ENCODE peak calls at places on chromosome 16, in five cellular contexts. Q is body of pancreas, M is IMR-90, J is esophagus squamous epithelium, Z is heart right ventricle. K is an unnamed sample. For H3K36me3, the result is how much of the 10 kb centered on the place peaks cover.

GRCh38 chr16:89104303-89104702 is 10.7 kb downstream of the ACSF3 start:
- DNase-seq in Q (no peak), M (no peak), J (no peak), Z (no peak), K (no peak)

GRCh38 chr16:67933805-67934204 is 2.1 kb upstream of the CTRL start:
- DNase-seq in Q (no peak), M (no peak), J (no peak), Z (no peak), K (no peak)

GRCh38 chr16:47037396-47037745 is 63.9 kb upstream of the DNAJA2 start:
- DNase-seq in Q (peak), M (no peak), J (no peak), Z (peak), K (no peak)

GRCh38 chr16:87309912-87310485 is 7.2 kb downstream of the C16orf95 start:
- DNase-seq in Q (no peak), M (no peak), J (no peak), Z (no peak), K (no peak)

GRCh38 chr16:85521737-85522042 is 91.4 kb upstream of the GSE1 start:
- DNase-seq in Q (no peak), M (no peak), J (no peak), Z (no peak), K (no peak)

GRCh38 chr16:3317315-3317999 is 12.2 kb downstream of the ZNF75A start:
- DNase-seq in Q (no peak), M (peak), J (no peak), Z (no peak), K (no peak)

GRCh38 chr16:87411375-87412271 is 19.5 kb downstream of the MAP1LC3B start:
- DNase-seq in Q (no peak), M (no peak), J (no peak), Z (no peak), K (no peak)

GRCh38 chr16:86095906-86096485 is 197.0 kb downstream of the IRF8 start:
- DNase-seq in Q (no peak), M (no peak), J (no peak), Z (no peak), K (no peak)

GRCh38 chr16:13961099-13961811 is 41.3 kb downstream of the ERCC4 start:
- DNase-seq in Q (no peak), M (peak), J (no peak), Z (no peak), K (no peak)

GRCh38 chr16:58099097-58099955 is 29.9 kb downstream of the CFAP20 start:
- DNase-seq in Q (no peak), M (no peak), J (no peak), Z (no peak), K (no peak)

GRCh38 chr16:66266436-66267286 is 99.8 kb upstream of the CDH5 start:
- DNase-seq in Q (no peak), M (peak), J (no peak), Z (peak), K (no peak)

GRCh38 chr16:19130852-19131808 is 17.4 kb downstream of the ITPRIPL2 start:
- DNase-seq in Q (no peak), M (peak), J (no peak), Z (peak), K (no peak)

GRCh38 chr16:85029413-85029794 is 1.8 kb downstream of the KIAA0513 start:
- DNase-seq in Q (no peak), M (peak), J (no peak), Z (no peak), K (no peak)

GRCh38 chr16:4766875-4767628 is at the start of gene ZNF500:
- DNase-seq in Q (peak), M (peak), J (peak), Z (peak), K (peak)

GRCh38 chr16:4765511-4766474 is 1.2 kb downstream of the ZNF500 start:
- DNase-seq in Q (no peak), M (no peak), J (no peak), Z (no peak), K (no peak)

GRCh38 chr16:4760221-4760910 is 6.6 kb downstream of the ZNF500 start:
- DNase-seq in Q (no peak), M (no peak), J (no peak), Z (no peak), K (no peak)

GRCh38 chr16:4762205-4762604 is 4.8 kb downstream of the ZNF500 start:
- DNase-seq in Q (no peak), M (no peak), J (no peak), Z (no peak), K (no peak)

DNA sequence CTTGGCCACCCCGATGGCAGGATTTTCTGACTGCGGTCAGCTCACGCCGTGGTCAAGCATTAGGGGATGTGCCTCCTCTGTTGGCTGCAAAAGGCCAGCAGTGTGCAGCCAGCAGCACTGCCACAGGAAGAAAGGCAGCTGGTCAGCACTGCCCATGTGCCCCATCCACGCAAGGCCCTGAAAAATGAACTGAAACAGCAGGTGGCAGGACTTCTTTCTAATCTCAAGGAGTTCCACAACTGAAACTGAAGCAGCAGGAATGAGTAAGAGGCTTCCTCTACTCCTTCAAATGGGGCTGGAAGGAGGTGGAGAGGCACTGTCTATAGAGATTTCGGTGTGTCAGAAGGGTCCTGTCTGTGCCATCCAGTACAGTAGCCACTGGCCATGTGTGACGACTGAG is 3.2 kb downstream of the ZNF500 start:
- DNase-seq in Q (no peak), M (no peak), J (no peak), Z (no peak), K (no peak)
- TF ChIP-seq CTCF in Q (no peak), M (no peak), J (no peak), Z (no peak), K (no peak)

GRCh38 chr16:24552705-24553104 is 13.3 kb downstream of the RBBP6 start:
- DNase-seq in Q (no peak), M (no peak), J (no peak), Z (no peak), K (no peak)
- H3K36me3 ChIP-seq in Q (under half), M (under half), J (half or more), Z (under half), K (under half)

GRCh38 chr16:11949527-11949926 is 7.7 kb upstream of the NPIPB2 start:
- DNase-seq in Q (peak), M (peak), J (no peak), Z (peak), K (no peak)
- TF ChIP-seq CTCF in Q (no peak), M (peak), J (peak), Z (peak), K (peak)

GRCh38 chr16:69322343-69322742 is 8.0 kb downstream of the PDF start:
- DNase-seq in Q (no peak), M (no peak), J (no peak), Z (no peak), K (no peak)

GRCh38 chr16:69319381-69319780 is 8.2 kb downstream of the VPS4A start:
- DNase-seq in Q (no peak), M (no peak), J (no peak), Z (no peak), K (no peak)

GRCh38 chr16:69319826-69320730 is 8.9 kb downstream of the VPS4A start:
- DNase-seq in Q (no peak), M (no peak), J (no peak), Z (no peak), K (no peak)

GRCh38 chr16:69320731-69321073 is 9.6 kb downstream of the VPS4A start:
- DNase-seq in Q (no peak), M (no peak), J (no peak), Z (no peak), K (no peak)

DNA sequence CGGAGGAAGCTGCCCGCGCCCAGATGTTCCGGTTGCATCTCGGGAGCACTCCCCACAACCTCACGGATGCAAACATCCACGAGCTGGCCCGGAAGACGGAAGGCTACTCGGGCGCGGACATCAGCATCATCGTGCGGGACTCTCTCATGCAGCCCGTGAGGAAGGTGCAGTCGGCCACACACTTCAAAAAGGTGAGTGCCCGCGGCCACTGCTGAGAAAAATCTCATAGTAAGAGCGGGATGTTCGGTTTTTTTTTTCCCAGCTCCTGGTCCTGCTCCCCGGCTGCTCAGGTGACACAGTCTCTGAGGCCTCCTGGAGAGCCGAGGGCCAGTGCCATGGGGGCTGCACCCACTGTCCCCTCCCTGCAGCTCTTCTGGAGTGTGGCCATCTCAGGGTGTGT is 9.3 kb downstream of the PDF start:
- DNase-seq in Q (no peak), M (no peak), J (no peak), Z (no peak), K (no peak)
- H3K36me3 ChIP-seq in Q (under half), M (half or more), J (half or more), Z (under half), K (half or more)

DNA sequence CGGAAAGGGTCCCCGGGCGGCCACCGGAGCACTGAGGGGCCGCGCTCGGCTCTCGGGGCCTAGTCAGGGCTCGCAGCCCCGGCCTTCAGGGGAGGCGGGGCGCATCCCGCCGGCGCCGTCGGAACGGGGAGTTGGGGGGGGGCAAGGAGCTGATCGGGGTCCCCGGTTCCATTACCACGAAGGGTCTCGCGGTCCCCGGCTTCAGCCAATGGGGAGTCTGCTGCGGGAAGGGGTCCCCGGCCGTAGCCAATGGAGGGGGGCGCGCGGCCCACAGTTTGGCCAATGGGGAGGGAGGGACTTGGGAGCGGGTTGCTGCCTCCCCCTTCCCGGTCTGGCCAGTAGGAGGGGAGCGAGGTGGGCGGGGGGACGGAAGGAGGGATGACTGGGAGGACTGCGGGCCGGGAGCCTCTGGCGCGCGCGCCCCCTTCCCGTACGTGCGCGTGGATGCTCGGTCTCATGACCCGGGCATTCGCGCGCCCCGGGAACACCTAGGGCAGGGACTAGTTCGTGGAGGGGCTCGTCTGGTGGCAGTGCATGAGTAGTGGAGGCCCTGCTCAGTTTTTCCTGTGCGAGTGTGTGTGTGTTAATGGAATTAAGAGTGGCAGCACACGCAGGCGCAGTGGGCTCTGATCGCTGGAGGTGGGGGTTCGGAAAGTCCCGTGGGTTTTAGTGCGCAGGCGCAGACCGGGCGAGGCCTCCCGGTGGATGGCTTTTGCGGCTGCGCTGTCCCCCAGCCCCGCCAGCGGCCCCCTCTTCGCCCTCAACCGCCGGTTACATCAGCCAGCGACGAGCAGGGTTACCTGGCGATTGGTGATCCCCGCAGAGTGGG is 1.1 kb downstream of the ATXN2L start:
- DNase-seq in Q (peak), M (peak), J (peak), Z (peak), K (peak)
- TF ChIP-seq CTCF in Q (no peak), M (peak), J (peak), Z (peak), K (peak)

DNA sequence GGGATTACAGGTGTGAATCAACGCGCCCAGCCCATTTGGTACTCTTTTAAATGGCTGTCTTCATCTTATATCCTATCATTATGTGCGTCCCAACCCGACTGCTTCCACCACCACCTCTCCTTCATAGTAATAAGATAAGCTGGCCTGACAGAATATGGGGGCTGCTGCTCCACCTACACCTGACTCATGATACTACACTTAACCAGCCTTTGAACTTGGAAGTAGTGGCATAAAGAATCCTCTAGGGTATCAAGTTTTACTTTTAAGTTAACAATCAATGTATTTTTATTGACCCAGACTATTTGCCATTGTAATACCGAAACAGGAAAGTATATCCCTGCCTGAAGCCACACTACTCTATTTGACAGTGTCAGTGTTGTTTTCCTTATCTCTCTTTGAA is 18.8 kb downstream of the PDZD9 start:
- DNase-seq in Q (no peak), M (no peak), J (no peak), Z (no peak), K (no peak)
- H3K36me3 ChIP-seq in Q (under half), M (under half), J (half or more), Z (under half), K (half or more)

GRCh38 chr16:15511759-15512487 is 77.5 kb downstream of the BMERB1 start:
- DNase-seq in Q (no peak), M (no peak), J (no peak), Z (no peak), K (no peak)

GRCh38 chr16:15507959-15508336 is 73.6 kb downstream of the BMERB1 start:
- DNase-seq in Q (no peak), M (no peak), J (no peak), Z (no peak), K (no peak)

GRCh38 chr16:15509051-15509592 is 74.7 kb downstream of the BMERB1 start:
- DNase-seq in Q (no peak), M (no peak), J (no peak), Z (no peak), K (no peak)

GRCh38 chr16:15510992-15511391 is 76.6 kb downstream of the BMERB1 start:
- DNase-seq in Q (no peak), M (no peak), J (no peak), Z (no peak), K (no peak)

GRCh38 chr16:15509593-15510520 is 75.5 kb downstream of the BMERB1 start:
- DNase-seq in Q (no peak), M (peak), J (no peak), Z (no peak), K (no peak)
- TF ChIP-seq CTCF in Q (no peak), M (no peak), J (no peak), Z (no peak), K (no peak)

DNA sequence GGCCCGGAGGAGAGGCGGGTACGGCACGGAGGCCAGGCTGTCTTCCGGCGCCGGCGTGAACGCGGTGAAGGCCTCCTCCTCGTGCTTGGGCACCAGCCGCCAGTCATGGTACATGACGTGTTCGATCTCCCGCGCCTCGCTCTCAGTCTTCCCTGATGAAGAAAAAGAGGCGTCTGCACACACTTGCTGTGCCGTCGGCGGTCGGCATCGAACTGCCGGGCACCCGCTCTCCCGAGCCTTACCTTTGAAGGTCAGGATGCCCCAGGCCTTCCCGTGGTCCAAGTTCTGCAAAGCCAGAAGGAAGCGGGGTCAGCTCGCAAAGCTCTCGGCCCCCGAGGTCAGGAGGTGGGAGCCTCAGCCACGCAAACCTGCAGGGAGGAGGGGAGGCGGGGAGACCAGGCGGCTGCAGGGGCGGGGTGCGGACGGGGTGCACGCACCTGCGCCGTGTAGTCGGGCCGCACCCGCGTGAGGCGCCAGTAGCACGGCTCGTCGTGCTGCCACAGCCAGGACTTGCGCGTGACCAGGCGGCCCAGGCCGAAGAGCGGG is at the start of gene EME2:
- DNase-seq in Q (no peak), M (peak), J (no peak), Z (no peak), K (no peak)
- H3K36me3 ChIP-seq in Q (under half), M (under half), J (half or more), Z (under half), K (under half)

K was measured in thoracic aorta.